ENCODE peak calls at places on chromosome 21, in six cellular contexts. One of them, this sample, is unnamed.

GRCh38 chr21:38849776-38850175 is 44.0 kb downstream of the ETS2 start:
- DNase-seq in GM12878: no peak
- DNase-seq in K562: no peak
- DNase-seq in endothelial cell of umbilical vein: peak
- DNase-seq in HepG2: peak
- DNase-seq in A549: no peak
- DNase-seq in this sample: peak

GRCh38 chr21:22374218-22374969 is 1376.2 kb downstream of the NCAM2 start:
- DNase-seq in endothelial cell of umbilical vein: no peak
- DNase-seq in K562: no peak
- DNase-seq in HepG2: no peak
- DNase-seq in A549: no peak
- DNase-seq in GM12878: no peak
- DNase-seq in this sample: no peak

GRCh38 chr21:9008636-9009035 is 1512.7 kb upstream of the TPTE start:
- DNase-seq in endothelial cell of umbilical vein: peak
- DNase-seq in K562: no peak
- DNase-seq in HepG2: no peak
- DNase-seq in A549: no peak
- DNase-seq in GM12878: no peak
- DNase-seq in this sample: no peak

GRCh38 chr21:35095859-35096291 is 46.8 kb upstream of the RUNX1 start:
- DNase-seq in endothelial cell of umbilical vein: no peak
- DNase-seq in K562: no peak
- DNase-seq in HepG2: no peak
- DNase-seq in GM12878: no peak
- DNase-seq in A549: no peak
- DNase-seq in this sample: no peak

GRCh38 chr21:16422702-16423101 is 692.9 kb downstream of the USP25 start:
- DNase-seq in endothelial cell of umbilical vein: peak
- DNase-seq in HepG2: no peak
- DNase-seq in GM12878: no peak
- DNase-seq in K562: no peak
- DNase-seq in A549: no peak
- DNase-seq in this sample: no peak

GRCh38 chr21:35779690-35780570 is 280.4 kb downstream of the SETD4 start:
- DNase-seq in K562: no peak
- DNase-seq in GM12878: no peak
- DNase-seq in endothelial cell of umbilical vein: no peak
- DNase-seq in HepG2: no peak
- DNase-seq in A549: no peak
- DNase-seq in this sample: no peak

GRCh38 chr21:20169812-20170576 is 828.2 kb upstream of the NCAM2 start:
- DNase-seq in A549: no peak
- DNase-seq in GM12878: no peak
- DNase-seq in K562: no peak
- DNase-seq in endothelial cell of umbilical vein: no peak
- DNase-seq in HepG2: no peak
- DNase-seq in this sample: no peak

GRCh38 chr21:32917392-32918135 is 108.2 kb upstream of the OLIG2 start:
- DNase-seq in HepG2: no peak
- DNase-seq in endothelial cell of umbilical vein: no peak
- DNase-seq in K562: no peak
- DNase-seq in GM12878: no peak
- DNase-seq in A549: no peak
- DNase-seq in this sample: no peak

GRCh38 chr21:35641271-35642016 is 418.9 kb downstream of the SETD4 start:
- DNase-seq in HepG2: no peak
- DNase-seq in GM12878: no peak
- DNase-seq in A549: no peak
- DNase-seq in endothelial cell of umbilical vein: no peak
- DNase-seq in K562: no peak
- DNase-seq in this sample: no peak

GRCh38 chr21:41317458-41317857 is 857 bp downstream of the FAM3B start:
- DNase-seq in K562: no peak
- DNase-seq in endothelial cell of umbilical vein: no peak
- DNase-seq in HepG2: no peak
- DNase-seq in A549: no peak
- DNase-seq in GM12878: no peak
- DNase-seq in this sample: no peak

GRCh38 chr21:35138665-35139381 is 89.7 kb upstream of the RUNX1 start:
- DNase-seq in GM12878: no peak
- DNase-seq in HepG2: no peak
- DNase-seq in K562: peak
- DNase-seq in A549: no peak
- DNase-seq in endothelial cell of umbilical vein: no peak
- DNase-seq in this sample: peak

GRCh38 chr21:15001773-15002647 is 62.8 kb downstream of the NRIP1 start:
- DNase-seq in K562: no peak
- DNase-seq in endothelial cell of umbilical vein: no peak
- DNase-seq in A549: no peak
- DNase-seq in HepG2: no peak
- DNase-seq in GM12878: peak
- DNase-seq in this sample: no peak

GRCh38 chr21:15005391-15005790 is 59.4 kb downstream of the NRIP1 start:
- DNase-seq in GM12878: no peak
- DNase-seq in endothelial cell of umbilical vein: peak
- DNase-seq in A549: no peak
- DNase-seq in HepG2: no peak
- DNase-seq in K562: no peak
- DNase-seq in this sample: no peak

GRCh38 chr21:15003463-15004135 is 61.2 kb downstream of the NRIP1 start:
- DNase-seq in A549: no peak
- DNase-seq in HepG2: no peak
- DNase-seq in endothelial cell of umbilical vein: no peak
- DNase-seq in GM12878: no peak
- DNase-seq in K562: no peak
- DNase-seq in this sample: no peak

GRCh38 chr21:15006594-15007230 is 58.1 kb downstream of the NRIP1 start:
- DNase-seq in A549: no peak
- DNase-seq in endothelial cell of umbilical vein: no peak
- DNase-seq in HepG2: no peak
- DNase-seq in GM12878: no peak
- DNase-seq in K562: no peak
- DNase-seq in this sample: no peak

GRCh38 chr21:15004721-15005370 is 60.0 kb downstream of the NRIP1 start:
- DNase-seq in K562: no peak
- DNase-seq in HepG2: no peak
- DNase-seq in A549: no peak
- DNase-seq in GM12878: no peak
- DNase-seq in endothelial cell of umbilical vein: no peak
- DNase-seq in this sample: no peak
- H3K4me3 ChIP-seq in K562: no peak
- H3K4me3 ChIP-seq in HepG2: no peak
- H3K4me3 ChIP-seq in A549: no peak
- H3K4me3 ChIP-seq in GM12878: no peak
- H3K4me3 ChIP-seq in endothelial cell of umbilical vein: no peak
- H3K4me3 ChIP-seq in this sample: no peak

DNA sequence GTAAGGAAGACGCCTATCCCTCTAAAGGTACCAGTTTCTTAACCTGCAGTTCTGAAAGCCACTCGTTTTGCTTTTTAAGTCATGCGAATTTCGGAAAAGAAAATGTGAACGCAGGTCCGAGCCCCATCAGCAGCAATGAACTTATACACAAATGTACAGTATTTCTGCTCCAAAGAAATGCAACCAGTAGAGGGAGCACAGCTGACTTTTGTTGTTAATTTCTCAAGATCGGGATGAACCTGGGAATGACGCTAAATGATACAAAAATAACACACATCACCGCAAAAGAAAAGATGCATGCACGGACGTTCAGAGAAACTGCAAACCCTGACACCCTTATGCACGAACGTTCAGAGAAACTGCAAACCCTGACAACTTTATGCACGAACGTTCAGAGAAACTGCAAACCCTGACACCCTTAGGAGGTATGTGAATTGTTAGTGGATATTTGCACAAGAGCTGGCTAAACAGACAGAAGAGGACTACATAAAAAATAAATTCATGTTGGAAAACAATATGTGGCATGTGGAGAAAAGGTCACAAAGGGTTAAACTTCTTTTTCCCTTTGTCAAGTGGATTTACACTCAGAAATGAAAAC is 3.5 kb upstream of the TIAM1 start:
- DNase-seq in A549: peak
- DNase-seq in HepG2: peak
- DNase-seq in endothelial cell of umbilical vein: no peak
- DNase-seq in K562: peak
- DNase-seq in GM12878: no peak
- DNase-seq in this sample: peak
- TF ChIP-seq CTCF in A549: peak
- TF ChIP-seq CTCF in HepG2: peak
- TF ChIP-seq CTCF in endothelial cell of umbilical vein: no peak
- TF ChIP-seq CTCF in K562: peak
- TF ChIP-seq CTCF in GM12878: peak
- TF ChIP-seq CTCF in this sample: peak

GRCh38 chr21:27132270-27132669 is 165.4 kb upstream of the ADAMTS5 start:
- DNase-seq in HepG2: no peak
- DNase-seq in GM12878: no peak
- DNase-seq in K562: no peak
- DNase-seq in endothelial cell of umbilical vein: no peak
- DNase-seq in A549: no peak
- DNase-seq in this sample: no peak
- TF ChIP-seq MYC in HepG2: no peak
- TF ChIP-seq MYC in GM12878: no peak
- TF ChIP-seq MYC in K562: no peak
- TF ChIP-seq MYC in endothelial cell of umbilical vein: no peak
- TF ChIP-seq MYC in A549: no peak
- TF ChIP-seq MYC in this sample: no peak

GRCh38 chr21:44919913-44920693 is 596 bp downstream of the ITGB2 start:
- DNase-seq in A549: no peak
- DNase-seq in GM12878: no peak
- DNase-seq in HepG2: no peak
- DNase-seq in endothelial cell of umbilical vein: no peak
- DNase-seq in K562: no peak
- DNase-seq in this sample: peak
- H3K4me3 ChIP-seq in A549: no peak
- H3K4me3 ChIP-seq in GM12878: peak
- H3K4me3 ChIP-seq in HepG2: no peak
- H3K4me3 ChIP-seq in endothelial cell of umbilical vein: no peak
- H3K4me3 ChIP-seq in K562: no peak
- H3K4me3 ChIP-seq in this sample: peak

GRCh38 chr21:42746240-42746592 is 92.8 kb downstream of the PDE9A start:
- DNase-seq in endothelial cell of umbilical vein: no peak
- DNase-seq in K562: no peak
- DNase-seq in A549: no peak
- DNase-seq in GM12878: no peak
- DNase-seq in HepG2: no peak
- DNase-seq in this sample: no peak
- TF ChIP-seq CTCF in endothelial cell of umbilical vein: no peak
- TF ChIP-seq CTCF in K562: no peak
- TF ChIP-seq CTCF in A549: no peak
- TF ChIP-seq CTCF in GM12878: no peak
- TF ChIP-seq CTCF in HepG2: no peak
- TF ChIP-seq CTCF in this sample: no peak

DNA sequence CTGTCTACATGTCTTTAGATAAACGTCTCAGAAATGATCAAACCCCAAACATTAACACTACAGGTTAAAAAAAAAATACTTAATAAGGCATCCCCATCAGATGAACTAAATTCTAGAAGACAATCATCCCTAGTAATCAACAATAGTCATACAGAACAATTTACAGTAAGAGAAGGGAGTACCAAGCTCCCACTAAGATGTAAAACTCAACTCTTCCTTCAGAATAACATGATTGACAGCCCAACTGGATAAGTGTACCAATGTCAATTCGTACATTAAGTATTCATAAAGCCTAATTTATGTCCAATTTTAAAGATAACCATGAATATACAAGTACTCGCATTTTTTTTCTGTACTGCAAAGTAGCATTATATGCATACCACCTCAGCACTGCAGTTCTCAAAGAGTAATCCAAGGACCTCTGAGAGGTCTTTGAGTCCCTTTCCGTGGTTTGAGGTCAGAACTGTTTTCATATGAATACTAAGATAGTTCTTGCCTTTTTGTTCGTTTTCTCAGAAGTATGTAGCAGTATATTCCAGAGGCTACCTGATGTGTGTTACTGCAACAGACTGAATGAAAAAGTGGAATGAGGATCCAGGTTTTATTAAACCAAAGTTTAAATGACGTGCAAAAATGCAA is 6.6 kb downstream of the SCAF4 start:
- DNase-seq in GM12878: no peak
- DNase-seq in K562: no peak
- DNase-seq in endothelial cell of umbilical vein: no peak
- DNase-seq in HepG2: no peak
- DNase-seq in A549: no peak
- DNase-seq in this sample: no peak
- TF ChIP-seq MYC in GM12878: no peak
- TF ChIP-seq MYC in K562: no peak
- TF ChIP-seq MYC in endothelial cell of umbilical vein: no peak
- TF ChIP-seq MYC in HepG2: no peak
- TF ChIP-seq MYC in A549: no peak
- TF ChIP-seq MYC in this sample: no peak

GRCh38 chr21:45874716-45875415 is 106.7 kb upstream of the COL6A1 start:
- DNase-seq in HepG2: peak
- DNase-seq in GM12878: no peak
- DNase-seq in K562: no peak
- DNase-seq in A549: no peak
- DNase-seq in endothelial cell of umbilical vein: peak
- DNase-seq in this sample: peak
- H3K4me3 ChIP-seq in HepG2: no peak
- H3K4me3 ChIP-seq in GM12878: no peak
- H3K4me3 ChIP-seq in K562: no peak
- H3K4me3 ChIP-seq in A549: no peak
- H3K4me3 ChIP-seq in endothelial cell of umbilical vein: no peak
- H3K4me3 ChIP-seq in this sample: peak

DNA sequence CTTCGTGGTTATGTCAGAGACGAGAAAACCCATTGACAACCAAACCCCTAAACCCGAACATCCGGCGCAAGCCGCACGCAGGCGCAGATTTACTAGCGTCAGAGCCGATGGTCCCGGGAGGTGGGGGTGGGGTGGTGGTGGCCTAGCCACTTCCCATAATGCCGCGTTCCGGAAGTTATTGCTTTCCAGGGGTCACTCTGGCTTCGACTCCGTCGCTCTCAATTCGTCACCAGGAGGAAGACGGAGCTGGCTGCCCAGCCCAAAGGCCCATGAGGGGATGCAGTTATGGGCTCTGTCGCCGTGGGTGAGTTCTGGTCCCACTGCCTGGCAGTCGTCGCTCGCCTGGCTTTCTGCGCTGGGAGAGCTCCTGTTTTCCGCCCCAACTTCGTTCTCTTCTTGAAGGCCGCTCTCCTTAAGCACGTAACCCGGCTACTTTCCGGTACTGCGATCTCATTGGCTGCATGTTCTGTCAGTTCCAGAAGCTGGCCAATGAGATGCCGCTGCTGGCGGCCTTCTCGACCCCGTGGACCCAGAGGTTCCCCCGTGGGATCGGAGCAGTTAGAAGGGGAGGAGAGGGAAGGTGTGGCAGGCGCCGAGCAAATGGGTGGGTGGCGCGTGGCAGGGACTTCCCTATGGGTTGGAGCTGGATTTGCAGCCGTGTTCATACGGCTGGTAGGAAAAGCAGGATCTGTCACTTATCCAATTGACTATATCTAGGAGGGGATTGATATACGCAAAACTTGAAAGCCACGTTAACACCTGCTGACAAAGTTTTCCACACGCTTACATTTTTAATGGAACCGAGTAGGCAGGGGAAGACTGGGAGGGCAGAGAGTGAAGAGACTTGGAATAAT is at the start of gene USP16:
- DNase-seq in A549: peak
- DNase-seq in HepG2: peak
- DNase-seq in GM12878: peak
- DNase-seq in endothelial cell of umbilical vein: peak
- DNase-seq in K562: peak
- DNase-seq in this sample: peak
- TF ChIP-seq CTCF in A549: no peak
- TF ChIP-seq CTCF in HepG2: no peak
- TF ChIP-seq CTCF in GM12878: no peak
- TF ChIP-seq CTCF in endothelial cell of umbilical vein: no peak
- TF ChIP-seq CTCF in K562: no peak
- TF ChIP-seq CTCF in this sample: no peak

GRCh38 chr21:37072239-37072987 is 458 bp downstream of the PIGP start:
- DNase-seq in endothelial cell of umbilical vein: no peak
- DNase-seq in K562: no peak
- DNase-seq in HepG2: no peak
- DNase-seq in GM12878: no peak
- DNase-seq in A549: peak
- DNase-seq in this sample: no peak
- TF ChIP-seq MYC in endothelial cell of umbilical vein: no peak
- TF ChIP-seq MYC in K562: peak
- TF ChIP-seq MYC in HepG2: peak
- TF ChIP-seq MYC in GM12878: peak
- TF ChIP-seq MYC in A549: no peak
- TF ChIP-seq MYC in this sample: no peak